ENCODE peak calls at places on chromosomes 7 and 10, in six cellular contexts. I is hepatocyte, E is epithelial cell of esophagus, K is kidney tubule cell, S is ascending aorta, W is NCI-H1092. A is an unnamed sample.

GRCh38 chr10:77716943-77717735 is 79.5 kb upstream of the KCNMA1 start:
- DNase-seq in I (no peak), E (no peak), K (peak; percentile 55), S (no peak), W (no peak), A (no peak)

GRCh38 chr10:88209837-88210552 is 346.6 kb downstream of the PTEN start:
- DNase-seq in I (no peak), E (peak; percentile 29), K (peak; percentile 35), S (no peak), W (no peak), A (no peak)

GRCh38 chr10:86103391-86104101 is 263.0 kb downstream of the GRID1 start:
- DNase-seq in I (no peak), E (no peak), K (no peak), S (no peak), W (no peak), A (peak; percentile 49)

GRCh38 chr7:21704362-21704761 is 161.5 kb downstream of the DNAH11 start:
- DNase-seq in I (no peak), E (no peak), K (no peak), S (no peak), W (no peak), A (no peak)

GRCh38 chr7:102302025-102302424 is 15.4 kb downstream of the SH2B2 start:
- DNase-seq in I (no peak), E (no peak), K (no peak), S (no peak), W (no peak), A (no peak)

GRCh38 chr10:104472505-104472904 is 118.9 kb downstream of the CFAP58 start:
- DNase-seq in I (no peak), E (peak; percentile 83), K (peak; percentile 65), S (no peak), W (no peak), A (no peak)

GRCh38 chr10:34504534-34504933 is 310.6 kb downstream of the PARD3 start:
- DNase-seq in I (peak; percentile 63), E (peak; percentile 84), K (peak; percentile 82), S (no peak), W (peak; percentile 6), A (no peak)

GRCh38 chr7:2526659-2527504 is 7.3 kb downstream of the LFNG start:
- DNase-seq in I (no peak), E (no peak), K (no peak), S (no peak), W (no peak), A (no peak)

GRCh38 chr7:12119638-12120303 is 91.3 kb upstream of the TMEM106B start:
- DNase-seq in I (no peak), E (no peak), K (no peak), S (no peak), W (no peak), A (no peak)

GRCh38 chr10:69242844-69243212 is 22.7 kb downstream of the HKDC1 start:
- DNase-seq in I (no peak), E (no peak), K (no peak), S (no peak), W (no peak), A (no peak)

GRCh38 chr7:87797798-87798403 is 78.3 kb downstream of the SLC25A40 start:
- DNase-seq in I (peak; percentile 54), E (peak; percentile 83), K (peak; percentile 81), S (no peak), W (peak; percentile 44), A (no peak)

GRCh38 chr7:35725280-35725680 is 30.3 kb upstream of the HERPUD2 start:
- DNase-seq in I (no peak), E (no peak), K (no peak), S (no peak), W (no peak), A (no peak)

GRCh38 chr10:129662386-129662785 is 195.3 kb downstream of the MGMT start:
- DNase-seq in I (no peak), E (peak; percentile 24), K (no peak), S (no peak), W (no peak), A (no peak)

GRCh38 chr10:61845950-61846268 is 55.6 kb upstream of the ARID5B start:
- DNase-seq in I (no peak), E (no peak), K (peak; percentile 51), S (no peak), W (no peak), A (no peak)

GRCh38 chr7:89773594-89773993 is 380.7 kb upstream of the STEAP1 start:
- DNase-seq in I (no peak), E (no peak), K (peak; percentile 31), S (no peak), W (no peak), A (no peak)

GRCh38 chr10:73894245-73894971 is 16.5 kb upstream of the PLAU start:
- DNase-seq in I (no peak), E (peak; percentile 84), K (peak; percentile 95), S (no peak), W (no peak), A (no peak)

A was measured in type B pancreatic cell.